ENCODE peak calls at places on chromosomes 5 and 9, in five cellular contexts. R is fibroblast of lung, O is K562, B is osteoblast, M is IMR-90. U is an unnamed sample.

GRCh38 chr9:136110082-136111061 is 8.3 kb downstream of the TMEM250 start:
- DNase-seq in R (peak; percentile 21), O (peak; percentile 58), B (peak; percentile 93), M (peak; percentile 15), U (no peak)

GRCh38 chr5:53087596-53087995 is 22.0 kb downstream of the MOCS2 start:
- DNase-seq in R (no peak), O (no peak), B (no peak), M (no peak), U (no peak)

GRCh38 chr9:98783518-98784226 is 12.7 kb downstream of the ANKS6 start:
- DNase-seq in R (no peak), O (no peak), B (no peak), M (no peak), U (no peak)

GRCh38 chr9:69801994-69802393 is 18.6 kb upstream of the CFAP95 start:
- DNase-seq in R (no peak), O (no peak), B (no peak), M (peak; percentile 12), U (no peak)

GRCh38 chr5:90802695-90803317 is 244.2 kb downstream of the ADGRV1 start:
- DNase-seq in R (peak; percentile 25), O (peak; percentile 47), B (peak; percentile 27), M (peak; percentile 32), U (peak; percentile 35)

GRCh38 chr5:122313001-122313402 is 965 bp downstream of the SNCAIP start:
- DNase-seq in R (peak; percentile 48), O (no peak), B (peak; percentile 52), M (peak; percentile 54), U (no peak)

GRCh38 chr9:133427658-133428348 is 5.6 kb downstream of the ADAMTS13 start:
- DNase-seq in R (no peak), O (no peak), B (peak; percentile 74), M (no peak), U (no peak)

GRCh38 chr9:14417230-14417629 is 103.3 kb upstream of the NFIB start:
- DNase-seq in R (peak; percentile 62), O (no peak), B (no peak), M (peak; percentile 45), U (no peak)

GRCh38 chr9:114289106-114289505 is 33.8 kb upstream of the ORM1 start:
- DNase-seq in R (no peak), O (no peak), B (no peak), M (no peak), U (no peak)

GRCh38 chr9:132651259-132651658 is 18.5 kb downstream of the DDX31 start:
- DNase-seq in R (peak; percentile 93), O (no peak), B (peak; percentile 66), M (peak; percentile 98), U (peak; percentile 27)

GRCh38 chr5:93072831-93073459 is 508.1 kb downstream of the NR2F1-AS1 start:
- DNase-seq in R (peak; percentile 58), O (no peak), B (no peak), M (peak; percentile 67), U (no peak)
- H3K4me2 ChIP-seq in R (no peak overlapping the region), O (no peak overlapping the region), B (no peak overlapping the region), M (no peak overlapping the region), U (no peak overlapping the region)

GRCh38 chr5:88876714-88877113 is 6.3 kb downstream of the MEF2C start:
- DNase-seq in R (no peak), O (no peak), B (no peak), M (no peak), U (no peak)
- H3K4me2 ChIP-seq in R (peak overlapping the region; percentile 68), O (no peak overlapping the region), B (peak overlapping the region; percentile 80), M (no peak overlapping the region), U (peak overlapping the region; percentile 69)

GRCh38 chr5:96714951-96715451 is 52.8 kb downstream of the CAST start:
- DNase-seq in R (peak; percentile 77), O (peak; percentile 33), B (peak; percentile 79), M (peak; percentile 91), U (no peak)
- H3K4me2 ChIP-seq in R (peak overlapping the region; percentile 46), O (no peak overlapping the region), B (no peak overlapping the region), M (peak overlapping the region; percentile 27), U (no peak overlapping the region)

GRCh38 chr9:1007312-1007711 is 30.9 kb downstream of the DMRT3 start:
- DNase-seq in R (no peak), O (no peak), B (no peak), M (no peak), U (peak; percentile 39)
- H3K4me2 ChIP-seq in R (no peak overlapping the region), O (no peak overlapping the region), B (no peak overlapping the region), M (no peak overlapping the region), U (peak overlapping the region; percentile 2)

GRCh38 chr9:105064248-105065118 is 136.5 kb upstream of the ABCA1 start:
- DNase-seq in R (peak; percentile 98), O (no peak), B (peak; percentile 93), M (peak; percentile 97), U (no peak)
- H3K4me2 ChIP-seq in R (peak overlapping the region; percentile 80), O (peak overlapping the region; percentile 25), B (peak overlapping the region; percentile 30), M (peak overlapping the region; percentile 49), U (no peak overlapping the region)

DNA sequence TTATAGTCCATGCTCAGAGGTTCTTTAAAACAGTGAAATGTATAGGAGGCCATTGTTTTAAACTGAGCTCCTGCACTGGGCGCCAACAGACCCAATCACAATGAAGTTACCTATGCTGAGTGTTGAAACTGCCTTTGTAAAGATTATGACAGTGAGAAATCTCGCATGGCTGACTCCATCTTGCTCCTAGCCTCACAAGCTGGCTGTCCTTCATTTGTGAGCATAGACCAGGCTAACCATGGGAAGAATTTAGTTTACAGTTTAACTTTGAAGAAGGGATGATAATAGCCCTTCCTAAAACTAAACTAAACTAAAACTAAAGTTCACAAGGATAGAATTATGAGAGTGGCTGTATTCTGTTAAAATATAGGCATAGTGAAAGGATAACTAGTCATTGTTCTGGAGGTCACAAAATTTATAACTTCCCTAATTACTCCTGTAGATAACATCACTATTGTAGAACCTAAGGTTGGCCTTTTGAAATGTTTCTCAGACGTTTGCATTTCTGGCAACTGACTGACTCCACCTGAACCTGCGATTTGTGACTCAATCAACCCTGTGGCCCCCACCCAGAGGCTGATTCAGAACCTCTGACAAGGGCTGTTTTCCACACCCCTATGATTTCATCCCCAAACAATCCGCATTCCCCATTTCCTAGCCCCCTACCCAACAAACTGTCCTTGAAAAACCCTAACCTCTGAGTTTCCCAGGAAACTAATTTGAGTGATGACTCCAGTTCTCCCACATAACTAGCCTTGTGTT is 59.1 kb downstream of the HMHB1 start:
- DNase-seq in R (peak; percentile 69), O (no peak), B (no peak), M (no peak), U (no peak)
- H3K4me2 ChIP-seq in R (no peak overlapping the region), O (no peak overlapping the region), B (no peak overlapping the region), M (no peak overlapping the region), U (no peak overlapping the region)

GRCh38 chr5:141354900-141355469 is at the start of gene PCDHGA4:
- DNase-seq in R (no peak), O (peak; percentile 15), B (no peak), M (peak; percentile 28), U (no peak)

GRCh38 chr5:141351591-141351990 is 1.7 kb downstream of the PCDHGB1 start:
- DNase-seq in R (no peak), O (no peak), B (no peak), M (no peak), U (no peak)

GRCh38 chr5:141355641-141356040 is 820 bp downstream of the PCDHGA4 start:
- DNase-seq in R (no peak), O (no peak), B (no peak), M (no peak), U (no peak)

GRCh38 chr5:141345327-141345726 is 1.7 kb downstream of the PCDHGA3 start:
- DNase-seq in R (no peak), O (no peak), B (no peak), M (no peak), U (no peak)

GRCh38 chr5:141349917-141350619 is at the start of gene PCDHGB1:
- DNase-seq in R (peak; percentile 60), O (peak; percentile 44), B (peak; percentile 91), M (peak; percentile 71), U (peak; percentile 75)
- H3K4me2 ChIP-seq in R (peak within 1 kb of the TSS; percentile 45), O (peak within 1 kb of the TSS; percentile 77), B (peak within 1 kb of the TSS; percentile 83), M (peak within 1 kb of the TSS; percentile 45), U (peak within 1 kb of the TSS; percentile 69)

GRCh38 chr9:77586591-77586990 is 61.5 kb downstream of the GNA14 start:
- DNase-seq in R (no peak), O (no peak), B (no peak), M (no peak), U (no peak)

GRCh38 chr9:77589046-77589795 is 58.9 kb downstream of the GNA14 start:
- DNase-seq in R (no peak), O (no peak), B (no peak), M (no peak), U (no peak)

GRCh38 chr9:77587036-77587435 is 61.1 kb downstream of the GNA14 start:
- DNase-seq in R (peak; percentile 13), O (no peak), B (no peak), M (no peak), U (no peak)

GRCh38 chr9:77587851-77588250 is 60.3 kb downstream of the GNA14 start:
- DNase-seq in R (no peak), O (no peak), B (no peak), M (no peak), U (no peak)

DNA sequence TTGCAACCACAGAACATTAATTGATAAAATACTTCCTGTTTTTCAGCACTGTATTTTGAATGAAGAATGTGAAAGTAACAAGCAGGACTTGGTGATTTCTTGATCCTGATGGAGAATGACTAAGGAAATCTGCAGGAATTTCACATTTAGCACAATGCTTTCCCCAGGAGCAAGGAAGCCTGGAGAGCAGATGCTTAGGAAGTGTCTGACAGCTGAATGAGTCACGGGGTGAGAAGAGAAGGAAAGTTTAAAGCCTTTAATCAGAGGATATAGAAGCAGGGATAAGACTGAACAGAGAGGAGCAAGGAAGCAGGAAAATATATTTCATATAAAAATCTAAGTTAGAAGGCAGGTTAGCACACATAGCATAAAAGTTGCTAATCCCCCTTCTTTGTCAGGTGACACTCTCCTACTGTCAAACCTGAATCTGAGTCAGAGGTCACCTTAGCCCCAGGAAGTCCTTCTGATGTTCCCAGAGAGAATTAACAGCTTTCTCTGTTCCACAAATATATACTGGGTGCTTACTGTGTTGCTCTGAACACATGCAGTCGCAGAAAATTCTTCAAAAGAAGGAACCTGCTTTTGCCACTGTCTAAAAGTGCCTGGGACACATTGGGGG is 59.7 kb downstream of the GNA14 start:
- DNase-seq in R (peak; percentile 92), O (no peak), B (peak; percentile 66), M (peak; percentile 89), U (no peak)
- H3K4me2 ChIP-seq in R (peak overlapping the region; percentile 34), O (no peak overlapping the region), B (peak overlapping the region; percentile 40), M (no peak overlapping the region), U (no peak overlapping the region)

DNA sequence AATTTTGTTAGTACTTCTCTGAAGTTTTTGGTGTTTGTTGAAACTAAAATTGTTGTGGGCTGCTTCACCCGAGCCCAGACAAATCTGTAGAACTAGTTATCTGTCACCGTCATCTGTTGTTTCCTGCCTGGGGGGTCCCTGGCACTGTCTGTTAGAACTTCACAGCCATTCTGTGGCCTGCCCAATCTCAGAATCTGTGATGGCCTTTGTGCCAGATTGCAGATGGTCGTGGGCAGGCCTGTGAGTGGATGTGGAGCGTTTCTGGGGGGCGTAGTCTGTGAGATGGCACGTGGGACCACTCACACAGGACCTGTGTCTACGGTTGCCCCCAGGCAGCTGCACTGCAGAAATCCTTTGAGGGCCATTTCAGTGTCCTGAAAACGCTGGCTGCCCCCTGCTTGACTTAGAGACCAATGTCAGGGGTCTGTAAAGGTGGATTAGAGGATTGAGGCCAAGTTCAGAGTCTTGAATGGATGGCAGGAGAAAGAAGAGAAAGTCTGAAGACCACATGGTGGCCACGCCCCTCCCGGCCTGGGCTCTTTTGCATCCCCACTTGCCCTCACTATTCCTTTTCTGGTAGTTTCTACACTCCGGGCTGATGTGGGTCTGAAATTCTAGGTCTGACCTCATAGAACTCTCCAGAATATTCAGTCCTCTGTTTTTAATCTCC is 38.3 kb downstream of the TRIO start:
- DNase-seq in R (no peak), O (no peak), B (no peak), M (no peak), U (no peak)
- H3K4me2 ChIP-seq in R (no peak overlapping the region), O (no peak overlapping the region), B (no peak overlapping the region), M (peak overlapping the region; percentile 16), U (no peak overlapping the region)

GRCh38 chr5:102919211-102919610 is 164.1 kb downstream of the PAM start:
- DNase-seq in R (no peak), O (no peak), B (no peak), M (no peak), U (no peak)
- H3K4me2 ChIP-seq in R (no peak overlapping the region), O (no peak overlapping the region), B (no peak overlapping the region), M (no peak overlapping the region), U (no peak overlapping the region)

U was measured in MM.1S.